ENCODE peak calls at places on chromosomes 3 and 15, in four cellular contexts. S, X, J and Z are unnamed samples.
A peak's percentile ranks its signal among the peaks of the same experiment; 100 is the strongest.

GRCh38 chr3:81726132-81726531 is 35.3 kb downstream of the GBE1 start:
- DNase-seq in S (no peak), J (no peak), X (peak; percentile 65), Z (no peak)

GRCh38 chr3:143002727-143003126 is 1.4 kb downstream of the U2SURP start:
- DNase-seq in X (peak; percentile 31), S (no peak), J (no peak), Z (no peak)

GRCh38 chr15:75024102-75024636 is 779 bp downstream of the PPCDC start:
- DNase-seq in X (peak; percentile 58), J (no peak), S (peak; percentile 15), Z (peak; percentile 30)

GRCh38 chr3:138180375-138181029 is 5.8 kb upstream of the DBR1 start:
- DNase-seq in S (peak; percentile 23), J (no peak), X (peak; percentile 44), Z (peak; percentile 37)

GRCh38 chr3:166013073-166013679 is 176.0 kb upstream of the BCHE start:
- DNase-seq in S (peak; percentile 45), X (peak; percentile 43), J (no peak), Z (peak; percentile 18)

GRCh38 chr3:58384381-58385090 is 49.1 kb downstream of the PDHB start:
- DNase-seq in X (peak; percentile 33), J (no peak), S (no peak), Z (no peak)

GRCh38 chr3:55090310-55090709 is 162.5 kb upstream of the LRTM1 start:
- DNase-seq in S (no peak), X (no peak), J (no peak), Z (no peak)

GRCh38 chr3:10338164-10338470 is 17.2 kb upstream of the SEC13 start:
- DNase-seq in X (no peak), J (no peak), S (no peak), Z (no peak)

GRCh38 chr15:95261546-95261945 is 1030.2 kb downstream of the MCTP2 start:
- DNase-seq in X (no peak), J (no peak), S (no peak), Z (no peak)

GRCh38 chr3:26011276-26011675 is 221.4 kb downstream of the OXSM start:
- DNase-seq in X (no peak), J (no peak), S (no peak), Z (no peak)

GRCh38 chr3:165170236-165170635 is 25.9 kb downstream of the SLITRK3 start:
- DNase-seq in J (no peak), X (no peak), S (no peak), Z (no peak)

GRCh38 chr3:124174463-124174862 is 182.5 kb upstream of the ROPN1 start:
- DNase-seq in X (no peak), J (no peak), S (no peak), Z (no peak)

GRCh38 chr3:157713101-157713500 is 209.9 kb upstream of the VEPH1 start:
- DNase-seq in S (no peak), X (no peak), J (no peak), Z (no peak)

GRCh38 chr15:93321881-93322282 is 232.9 kb upstream of the RGMA start:
- DNase-seq in J (no peak), X (no peak), S (no peak), Z (peak; percentile 44)

GRCh38 chr15:44207643-44208042 is 12.6 kb upstream of the FRMD5 start:
- DNase-seq in S (no peak), X (peak; percentile 75), J (peak; percentile 48), Z (peak; percentile 68)

GRCh38 chr15:88127477-88127799 is 129.1 kb downstream of the NTRK3 start:
- DNase-seq in J (no peak), X (no peak), S (no peak), Z (no peak)

GRCh38 chr15:74269362-74270035 is 33.4 kb downstream of the CCDC33 start:
- DNase-seq in S (no peak), J (no peak), X (no peak), Z (no peak)

GRCh38 chr3:124926426-124927116 is 8.0 kb downstream of the MUC13 start:
- DNase-seq in X (peak; percentile 14), S (no peak), J (no peak), Z (no peak)

GRCh38 chr3:181230258-181230657 is 240.7 kb upstream of the DNAJC19 start:
- DNase-seq in J (no peak), S (no peak), X (no peak), Z (no peak)

GRCh38 chr3:3665546-3665945 is 133.7 kb upstream of the LRRN1 start:
- DNase-seq in X (no peak), J (no peak), S (no peak), Z (no peak)

GRCh38 chr15:65653781-65654521 is 32.2 kb downstream of the SLC24A1 start:
- DNase-seq in S (no peak), X (peak; percentile 28), J (no peak), Z (peak; percentile 48)

GRCh38 chr3:157498374-157498773 is 4.8 kb downstream of the VEPH1 start:
- DNase-seq in S (no peak), J (no peak), X (no peak), Z (no peak)

GRCh38 chr15:61038910-61039309 is 190.2 kb downstream of the RORA start:
- DNase-seq in J (no peak), S (no peak), X (no peak), Z (no peak)

GRCh38 chr15:100338247-100338646 is 3.5 kb downstream of the ADAMTS17 start:
- DNase-seq in J (no peak), X (no peak), S (no peak), Z (no peak)

GRCh38 chr15:83475551-83475950 is 28.4 kb downstream of the SH3GL3 start:
- DNase-seq in J (no peak), X (peak; percentile 40), S (no peak), Z (peak; percentile 36)

GRCh38 chr3:125381743-125382142 is 6.6 kb upstream of the ZNF148 start:
- DNase-seq in S (no peak), X (peak; percentile 67), J (peak; percentile 75), Z (peak; percentile 68)

GRCh38 chr3:8557298-8557697 is 55.7 kb downstream of the LMCD1 start:
- DNase-seq in J (no peak), S (no peak), X (peak; percentile 53), Z (no peak)

GRCh38 chr3:168604767-168605166 is 509.0 kb upstream of the GOLIM4 start:
- DNase-seq in X (no peak), S (no peak), J (no peak), Z (no peak)

GRCh38 chr3:62109534-62109933 is 263.8 kb downstream of the FEZF2 start:
- DNase-seq in S (no peak), J (peak; percentile 35), X (peak; percentile 95), Z (peak; percentile 89)

GRCh38 chr15:42826251-42826890 is 89.4 kb upstream of the CDAN1 start:
- DNase-seq in X (no peak), S (no peak), J (no peak), Z (peak; percentile 82)

GRCh38 chr15:38899300-38899699 is 334.7 kb upstream of the RASGRP1 start:
- DNase-seq in X (peak; percentile 27), J (no peak), S (no peak), Z (peak; percentile 80)

GRCh38 chr3:171874251-171874679 is 31.1 kb downstream of the TMEM212 start:
- DNase-seq in S (no peak), X (peak; percentile 91), J (peak; percentile 44), Z (peak; percentile 67)

GRCh38 chr15:92164327-92165000 is 229.2 kb upstream of the ST8SIA2 start:
- DNase-seq in X (peak; percentile 5), J (no peak), S (peak; percentile 71), Z (no peak)

GRCh38 chr3:39208463-39209055 is 16.2 kb upstream of the XIRP1 start:
- DNase-seq in S (peak; percentile 76), X (peak; percentile 77), J (no peak), Z (peak; percentile 50)

GRCh38 chr15:69647160-69647513 is 194.5 kb downstream of the RPLP1 start:
- DNase-seq in X (no peak), S (peak; percentile 16), J (no peak), Z (no peak)

GRCh38 chr3:194685723-194686413 is at the start of gene FAM43A:
- DNase-seq in S (peak; percentile 91), J (peak; percentile 74), X (peak; percentile 95), Z (peak; percentile 94)
- H3K4me2 ChIP-seq in S (peak within 1 kb of the TSS; percentile 83), J (peak within 1 kb of the TSS; percentile 86), X (peak within 1 kb of the TSS; percentile 96), Z (peak within 1 kb of the TSS; percentile 92)

GRCh38 chr15:58393196-58393790 is 38.5 kb upstream of the LIPC start:
- DNase-seq in S (peak; percentile 60), X (no peak), J (peak; percentile 47), Z (no peak)

GRCh38 chr15:58392611-58393161 is 39.1 kb upstream of the LIPC start:
- DNase-seq in J (peak; percentile 94), S (no peak), X (no peak), Z (peak; percentile 27)

GRCh38 chr15:58398643-58399042 is 33.1 kb upstream of the LIPC start:
- DNase-seq in J (no peak), S (no peak), X (no peak), Z (no peak)

GRCh38 chr15:58398053-58398452 is 33.7 kb upstream of the LIPC start:
- DNase-seq in J (no peak), S (peak; percentile 46), X (no peak), Z (no peak)

GRCh38 chr15:58396181-58396580 is 35.6 kb upstream of the LIPC start:
- DNase-seq in J (peak; percentile 90), S (no peak), X (peak; percentile 98), Z (peak; percentile 92)
- H3K4me2 ChIP-seq in J (peak overlapping the region; percentile 54), S (no peak overlapping the region), X (peak overlapping the region; percentile 77), Z (peak overlapping the region; percentile 47)

GRCh38 chr3:127115691-127116351 is 77.1 kb upstream of the PRR23E start:
- DNase-seq in S (no peak), X (no peak), J (no peak), Z (no peak)

GRCh38 chr3:127112796-127113570 is 79.9 kb upstream of the PRR23E start:
- DNase-seq in S (no peak), X (peak; percentile 6), J (peak; percentile 71), Z (peak; percentile 7)

GRCh38 chr3:127114337-127115070 is 78.4 kb upstream of the PRR23E start:
- DNase-seq in J (no peak), S (no peak), X (no peak), Z (no peak)

GRCh38 chr3:127110982-127111693 is 81.8 kb upstream of the PRR23E start:
- DNase-seq in J (no peak), X (no peak), S (no peak), Z (no peak)

GRCh38 chr3:127113571-127113891 is 79.4 kb upstream of the PRR23E start:
- DNase-seq in X (no peak), S (no peak), J (no peak), Z (no peak)
- H3K4me2 ChIP-seq in X (no peak overlapping the region), S (no peak overlapping the region), J (no peak overlapping the region), Z (no peak overlapping the region)

DNA sequence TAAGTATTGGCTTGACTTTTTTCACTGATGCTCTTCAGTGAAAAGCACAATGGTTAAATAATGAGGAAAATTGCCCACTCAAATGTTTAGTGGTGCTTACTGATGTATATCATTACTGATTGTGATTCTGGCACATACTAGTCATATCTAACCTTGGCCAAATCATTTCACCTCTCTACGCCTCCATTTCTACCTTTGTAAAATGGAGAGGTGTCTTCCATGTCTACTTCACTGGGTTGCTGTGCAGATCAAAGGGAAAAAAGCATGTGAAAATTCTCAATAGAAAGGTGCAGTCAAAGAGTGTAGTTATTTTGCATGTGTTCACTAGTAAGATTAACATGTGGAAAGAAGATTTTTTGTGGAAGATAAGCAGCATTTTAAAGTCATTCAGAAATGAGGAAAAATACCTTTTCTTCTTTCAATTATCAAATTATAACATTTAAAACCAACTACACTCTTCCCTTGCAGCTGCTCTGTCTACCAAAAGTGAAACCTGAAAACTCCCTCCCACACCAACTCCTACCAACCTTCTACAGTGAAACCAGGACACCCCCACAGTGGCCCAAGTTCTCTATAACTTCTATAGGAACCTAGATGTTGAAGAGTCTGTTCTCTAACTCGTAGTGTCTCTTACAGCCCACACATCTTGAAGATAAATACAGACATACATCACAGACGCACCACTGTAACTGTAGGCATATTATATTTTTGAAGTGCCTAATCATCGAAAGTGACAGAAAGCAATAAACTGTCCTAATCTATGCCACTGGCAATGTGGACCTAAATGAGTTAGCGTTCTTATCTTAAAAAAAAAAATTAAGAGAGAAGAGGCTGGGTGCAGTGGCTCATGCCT is 1.4 kb downstream of the CD200R1 start:
- DNase-seq in J (no peak), X (no peak), S (no peak), Z (no peak)
- H3K4me2 ChIP-seq in J (no peak overlapping the region), X (no peak overlapping the region), S (no peak overlapping the region), Z (no peak overlapping the region)